ENCODE peak calls at places on chromosomes 6 and 20, in seven cellular contexts. One of them, this sample, is unnamed.

GRCh38 chr6:14665827-14666724 is 548.5 kb downstream of the CD83 start:
- DNase-seq in heart left ventricle: no peak
- DNase-seq in Peyer's patch: no peak
- DNase-seq in cardiac muscle cell: peak; percentile 92
- DNase-seq in fibroblast of lung: peak; percentile 97
- DNase-seq in stomach: no peak
- DNase-seq in tibial artery: peak; percentile 68
- DNase-seq in this sample: peak; percentile 77

GRCh38 chr6:81575446-81575845 is 177.0 kb downstream of the TENT5A start:
- DNase-seq in heart left ventricle: no peak
- DNase-seq in Peyer's patch: no peak
- DNase-seq in cardiac muscle cell: no peak
- DNase-seq in fibroblast of lung: peak; percentile 7
- DNase-seq in stomach: no peak
- DNase-seq in tibial artery: no peak
- DNase-seq in this sample: no peak

GRCh38 chr20:62765432-62766070 is 30.7 kb upstream of the MRGBP start:
- DNase-seq in heart left ventricle: peak; percentile 56
- DNase-seq in Peyer's patch: no peak
- DNase-seq in cardiac muscle cell: no peak
- DNase-seq in fibroblast of lung: no peak
- DNase-seq in stomach: no peak
- DNase-seq in tibial artery: no peak
- DNase-seq in this sample: no peak

GRCh38 chr6:105184921-105185320 is 5.1 kb upstream of the POPDC3 start:
- DNase-seq in heart left ventricle: no peak
- DNase-seq in Peyer's patch: no peak
- DNase-seq in cardiac muscle cell: peak; percentile 75
- DNase-seq in fibroblast of lung: no peak
- DNase-seq in stomach: no peak
- DNase-seq in tibial artery: no peak
- DNase-seq in this sample: no peak

GRCh38 chr6:12576389-12576788 is 140.2 kb upstream of the PHACTR1 start:
- DNase-seq in heart left ventricle: no peak
- DNase-seq in Peyer's patch: no peak
- DNase-seq in cardiac muscle cell: peak; percentile 66
- DNase-seq in fibroblast of lung: peak; percentile 67
- DNase-seq in stomach: no peak
- DNase-seq in tibial artery: no peak
- DNase-seq in this sample: no peak

GRCh38 chr20:63125581-63125892 is 90.4 kb downstream of the YTHDF1 start:
- DNase-seq in heart left ventricle: no peak
- DNase-seq in Peyer's patch: no peak
- DNase-seq in cardiac muscle cell: no peak
- DNase-seq in fibroblast of lung: no peak
- DNase-seq in stomach: no peak
- DNase-seq in tibial artery: no peak
- DNase-seq in this sample: no peak

GRCh38 chr6:142822383-142822782 is 122.6 kb downstream of the HIVEP2 start:
- DNase-seq in heart left ventricle: no peak
- DNase-seq in Peyer's patch: no peak
- DNase-seq in cardiac muscle cell: no peak
- DNase-seq in fibroblast of lung: no peak
- DNase-seq in stomach: no peak
- DNase-seq in tibial artery: no peak
- DNase-seq in this sample: no peak

GRCh38 chr20:63115651-63116411 is 100.1 kb downstream of the YTHDF1 start:
- DNase-seq in heart left ventricle: peak; percentile 22
- DNase-seq in Peyer's patch: no peak
- DNase-seq in cardiac muscle cell: no peak
- DNase-seq in fibroblast of lung: no peak
- DNase-seq in stomach: no peak
- DNase-seq in tibial artery: no peak
- DNase-seq in this sample: no peak

GRCh38 chr6:69917834-69918233 is 51.5 kb downstream of the COL19A1 start:
- DNase-seq in heart left ventricle: no peak
- DNase-seq in Peyer's patch: no peak
- DNase-seq in cardiac muscle cell: peak; percentile 9
- DNase-seq in fibroblast of lung: peak; percentile 32
- DNase-seq in stomach: no peak
- DNase-seq in tibial artery: no peak
- DNase-seq in this sample: no peak

GRCh38 chr20:49877254-49877990 is 37.9 kb downstream of the SPATA2 start:
- DNase-seq in heart left ventricle: no peak
- DNase-seq in Peyer's patch: no peak
- DNase-seq in cardiac muscle cell: no peak
- DNase-seq in fibroblast of lung: no peak
- DNase-seq in stomach: no peak
- DNase-seq in tibial artery: no peak
- DNase-seq in this sample: no peak

GRCh38 chr6:169008641-169009040 is 245.0 kb downstream of the THBS2 start:
- DNase-seq in heart left ventricle: no peak
- DNase-seq in Peyer's patch: no peak
- DNase-seq in cardiac muscle cell: peak; percentile 34
- DNase-seq in fibroblast of lung: peak; percentile 34
- DNase-seq in stomach: no peak
- DNase-seq in tibial artery: no peak
- DNase-seq in this sample: no peak

GRCh38 chr6:155314773-155315515 is 660 bp upstream of the TFB1M start:
- DNase-seq in heart left ventricle: no peak
- DNase-seq in Peyer's patch: peak; percentile 74
- DNase-seq in cardiac muscle cell: peak; percentile 92
- DNase-seq in fibroblast of lung: peak; percentile 90
- DNase-seq in stomach: peak; percentile 64
- DNase-seq in tibial artery: peak; percentile 78
- DNase-seq in this sample: peak; percentile 86

GRCh38 chr20:60750909-60751308 is 501.2 kb upstream of the CDH4 start:
- DNase-seq in heart left ventricle: no peak
- DNase-seq in Peyer's patch: no peak
- DNase-seq in cardiac muscle cell: no peak
- DNase-seq in fibroblast of lung: no peak
- DNase-seq in stomach: no peak
- DNase-seq in tibial artery: no peak
- DNase-seq in this sample: no peak

GRCh38 chr6:21914121-21914973 is 320.8 kb downstream of the SOX4 start:
- DNase-seq in heart left ventricle: peak; percentile 75
- DNase-seq in Peyer's patch: peak; percentile 40
- DNase-seq in cardiac muscle cell: peak; percentile 50
- DNase-seq in fibroblast of lung: peak; percentile 18
- DNase-seq in stomach: peak; percentile 91
- DNase-seq in tibial artery: no peak
- DNase-seq in this sample: peak; percentile 70

GRCh38 chr6:74369556-74369993 is 673.6 kb downstream of the CD109 start:
- DNase-seq in heart left ventricle: no peak
- DNase-seq in Peyer's patch: no peak
- DNase-seq in cardiac muscle cell: peak; percentile 80
- DNase-seq in fibroblast of lung: peak; percentile 89
- DNase-seq in stomach: no peak
- DNase-seq in tibial artery: no peak
- DNase-seq in this sample: no peak

GRCh38 chr20:6079011-6079410 is 25.2 kb upstream of the LRRN4 start:
- DNase-seq in heart left ventricle: no peak
- DNase-seq in Peyer's patch: no peak
- DNase-seq in cardiac muscle cell: no peak
- DNase-seq in fibroblast of lung: peak; percentile 41
- DNase-seq in stomach: no peak
- DNase-seq in tibial artery: no peak
- DNase-seq in this sample: no peak

GRCh38 chr6:148700713-148701392 is 46.0 kb upstream of the UST start:
- DNase-seq in heart left ventricle: no peak
- DNase-seq in Peyer's patch: no peak
- DNase-seq in cardiac muscle cell: peak; percentile 64
- DNase-seq in fibroblast of lung: peak; percentile 60
- DNase-seq in stomach: no peak
- DNase-seq in tibial artery: no peak
- DNase-seq in this sample: no peak

GRCh38 chr20:12464036-12464435 is 544.7 kb upstream of the SPTLC3 start:
- DNase-seq in heart left ventricle: no peak
- DNase-seq in Peyer's patch: no peak
- DNase-seq in cardiac muscle cell: no peak
- DNase-seq in fibroblast of lung: no peak
- DNase-seq in stomach: no peak
- DNase-seq in tibial artery: no peak
- DNase-seq in this sample: no peak

GRCh38 chr20:58553166-58553696 is 38.0 kb upstream of the APCDD1L start:
- DNase-seq in heart left ventricle: no peak
- DNase-seq in Peyer's patch: no peak
- DNase-seq in cardiac muscle cell: no peak
- DNase-seq in fibroblast of lung: no peak
- DNase-seq in stomach: no peak
- DNase-seq in tibial artery: no peak
- DNase-seq in this sample: no peak

GRCh38 chr6:128415387-128415786 is 105.0 kb downstream of the PTPRK start:
- DNase-seq in heart left ventricle: no peak
- DNase-seq in Peyer's patch: no peak
- DNase-seq in cardiac muscle cell: no peak
- DNase-seq in fibroblast of lung: no peak
- DNase-seq in stomach: no peak
- DNase-seq in tibial artery: no peak
- DNase-seq in this sample: no peak

GRCh38 chr6:105733556-105734162 is 330.8 kb upstream of the PREP start:
- DNase-seq in heart left ventricle: no peak
- DNase-seq in Peyer's patch: no peak
- DNase-seq in cardiac muscle cell: peak; percentile 43
- DNase-seq in fibroblast of lung: peak; percentile 74
- DNase-seq in stomach: no peak
- DNase-seq in tibial artery: no peak
- DNase-seq in this sample: no peak

GRCh38 chr20:63253438-63254236 is 626 bp downstream of the NKAIN4 start:
- DNase-seq in heart left ventricle: peak; percentile 58
- DNase-seq in Peyer's patch: no peak
- DNase-seq in cardiac muscle cell: no peak
- DNase-seq in fibroblast of lung: no peak
- DNase-seq in stomach: no peak
- DNase-seq in tibial artery: no peak
- DNase-seq in this sample: no peak

GRCh38 chr20:15699431-15700146 is 873.7 kb downstream of the KIF16B start:
- DNase-seq in heart left ventricle: no peak
- DNase-seq in Peyer's patch: no peak
- DNase-seq in cardiac muscle cell: no peak
- DNase-seq in fibroblast of lung: no peak
- DNase-seq in stomach: no peak
- DNase-seq in tibial artery: no peak
- DNase-seq in this sample: no peak

GRCh38 chr6:35302604-35303218 is 5.1 kb downstream of the DEF6 start:
- DNase-seq in heart left ventricle: peak; percentile 81
- DNase-seq in Peyer's patch: peak; percentile 89
- DNase-seq in cardiac muscle cell: peak; percentile 29
- DNase-seq in fibroblast of lung: peak; percentile 12
- DNase-seq in stomach: peak; percentile 69
- DNase-seq in tibial artery: peak; percentile 67
- DNase-seq in this sample: no peak

GRCh38 chr6:158131926-158132325 is 36.1 kb downstream of the SERAC1 start:
- DNase-seq in heart left ventricle: no peak
- DNase-seq in Peyer's patch: no peak
- DNase-seq in cardiac muscle cell: peak; percentile 47
- DNase-seq in fibroblast of lung: peak; percentile 44
- DNase-seq in stomach: no peak
- DNase-seq in tibial artery: no peak
- DNase-seq in this sample: no peak
- TF ChIP-seq CTCF in heart left ventricle: peak; percentile 22
- TF ChIP-seq CTCF in Peyer's patch: no peak
- TF ChIP-seq CTCF in cardiac muscle cell: peak; percentile 55
- TF ChIP-seq CTCF in fibroblast of lung: peak; percentile 16
- TF ChIP-seq CTCF in stomach: no peak
- TF ChIP-seq CTCF in tibial artery: peak; percentile 11
- TF ChIP-seq CTCF in this sample: peak; percentile 30

GRCh38 chr20:47578543-47578942 is 76.9 kb downstream of the NCOA3 start:
- DNase-seq in heart left ventricle: no peak
- DNase-seq in Peyer's patch: no peak
- DNase-seq in cardiac muscle cell: peak; percentile 45
- DNase-seq in fibroblast of lung: no peak
- DNase-seq in stomach: no peak
- DNase-seq in tibial artery: no peak
- DNase-seq in this sample: no peak
- H3K4me1 ChIP-seq in heart left ventricle: peaks cover 71% of the 10 kb centered on the region
- H3K4me1 ChIP-seq in Peyer's patch: peaks cover 52% of the 10 kb centered on the region
- H3K4me1 ChIP-seq in cardiac muscle cell: peaks cover 38% of the 10 kb centered on the region
- H3K4me1 ChIP-seq in fibroblast of lung: peaks cover 12% of the 10 kb centered on the region
- H3K4me1 ChIP-seq in stomach: peaks cover 59% of the 10 kb centered on the region
- H3K4me1 ChIP-seq in tibial artery: peaks cover 81% of the 10 kb centered on the region
- H3K4me1 ChIP-seq in this sample: no peaks in the 10 kb centered on the region

GRCh38 chr6:36984581-36985383 is 1.2 kb downstream of the MTCH1 start:
- DNase-seq in heart left ventricle: no peak
- DNase-seq in Peyer's patch: peak; percentile 52
- DNase-seq in cardiac muscle cell: peak; percentile 78
- DNase-seq in fibroblast of lung: peak; percentile 79
- DNase-seq in stomach: no peak
- DNase-seq in tibial artery: peak; percentile 77
- DNase-seq in this sample: peak; percentile 78
- H3K4me3 ChIP-seq in heart left ventricle: peak overlapping the region; percentile 100
- H3K4me3 ChIP-seq in Peyer's patch: peak overlapping the region; percentile 94
- H3K4me3 ChIP-seq in cardiac muscle cell: peak overlapping the region; percentile 87
- H3K4me3 ChIP-seq in fibroblast of lung: peak overlapping the region; percentile 91
- H3K4me3 ChIP-seq in stomach: peak overlapping the region; percentile 100
- H3K4me3 ChIP-seq in tibial artery: peak overlapping the region; percentile 100
- H3K4me3 ChIP-seq in this sample: peak overlapping the region; percentile 99

GRCh38 chr20:45154183-45154582 is 20.5 kb upstream of the PI3 start:
- DNase-seq in heart left ventricle: no peak
- DNase-seq in Peyer's patch: no peak
- DNase-seq in cardiac muscle cell: peak; percentile 40
- DNase-seq in fibroblast of lung: peak; percentile 6
- DNase-seq in stomach: no peak
- DNase-seq in tibial artery: no peak
- DNase-seq in this sample: no peak
- TF ChIP-seq CTCF in heart left ventricle: no peak
- TF ChIP-seq CTCF in Peyer's patch: no peak
- TF ChIP-seq CTCF in cardiac muscle cell: peak; percentile 18
- TF ChIP-seq CTCF in fibroblast of lung: no peak
- TF ChIP-seq CTCF in stomach: no peak
- TF ChIP-seq CTCF in tibial artery: no peak
- TF ChIP-seq CTCF in this sample: no peak

This sample was measured in right atrium auricular region.